ENCODE peak calls at places on chromosomes 7 and 10, in seven cellular contexts. H is cardiac fibroblast, O is adipocyte, D is foreskin keratinocyte, R is AG04449, F is NCI-H446 treated with DMSO at 0.1 percent for 48 hours, L is GM03348. E is an unnamed sample.

GRCh38 chr10:29273478-29273877 is 15.4 kb upstream of the LYZL1 start:
- DNase-seq in R (no peak), H (no peak), L (no peak), D (no peak), F (no peak), O (no peak), E (no peak)

GRCh38 chr7:31633894-31634494 is 53.0 kb upstream of the PPP1R17 start:
- DNase-seq in L (peak; percentile 66), H (peak; percentile 56), R (peak; percentile 19), D (peak; percentile 55), O (peak; percentile 73), F (peak; percentile 61), E (peak; percentile 78)

GRCh38 chr7:97418312-97418711 is 300.8 kb downstream of the SDHAF3 start:
- DNase-seq in D (no peak), O (no peak), F (no peak), H (no peak), R (no peak), L (no peak), E (no peak)

GRCh38 chr10:21260793-21261149 is 264.7 kb downstream of the SKIDA1 start:
- DNase-seq in R (no peak), L (peak; percentile 19), O (no peak), F (no peak), H (no peak), D (no peak), E (no peak)

GRCh38 chr7:84291756-84292155 is 97.2 kb upstream of the SEMA3A start:
- DNase-seq in R (no peak), H (no peak), L (no peak), F (peak; percentile 54), D (no peak), O (no peak), E (no peak)

GRCh38 chr10:132768346-132769248 is 17.4 kb downstream of the NKX6-2 start:
- DNase-seq in R (no peak), O (no peak), F (no peak), D (no peak), H (no peak), L (no peak), E (no peak)

GRCh38 chr7:5077740-5078139 is 32.1 kb downstream of the RBAK start:
- DNase-seq in D (no peak), R (no peak), L (no peak), H (no peak), F (no peak), O (no peak), E (no peak)

GRCh38 chr7:47604496-47604890 is 22.6 kb upstream of the TNS3 start:
- DNase-seq in D (no peak), L (no peak), H (no peak), O (no peak), F (no peak), R (no peak), E (no peak)

GRCh38 chr10:113520606-113521481 is 32.0 kb upstream of the HABP2 start:
- DNase-seq in F (peak; percentile 5), L (peak; percentile 88), O (peak; percentile 91), H (peak; percentile 76), D (peak; percentile 39), R (peak; percentile 31), E (peak; percentile 85)

GRCh38 chr7:153193144-153193595 is 433.6 kb downstream of the ACTR3B start:
- DNase-seq in H (peak; percentile 0), D (no peak), R (no peak), F (no peak), O (no peak), L (no peak), E (peak; percentile 6)

GRCh38 chr10:968546-969199 is 19.6 kb upstream of the GTPBP4 start:
- DNase-seq in D (no peak), O (no peak), H (peak; percentile 15), L (no peak), F (no peak), R (no peak), E (no peak)

GRCh38 chr7:84251183-84251845 is 56.7 kb upstream of the SEMA3A start:
- DNase-seq in O (peak; percentile 70), F (no peak), H (peak; percentile 62), L (peak; percentile 34), D (peak; percentile 18), R (peak; percentile 58), E (peak; percentile 40)

GRCh38 chr10:71220689-71221540 is 8.5 kb downstream of the UNC5B start:
- DNase-seq in D (no peak), H (no peak), L (no peak), O (no peak), F (no peak), R (no peak), E (no peak)

GRCh38 chr10:74145133-74145532 is 5.5 kb downstream of the AP3M1 start:
- DNase-seq in L (peak; percentile 69), F (no peak), H (peak; percentile 85), O (peak; percentile 93), R (peak; percentile 51), D (no peak), E (no peak)

GRCh38 chr10:21238044-21238443 is 287.4 kb downstream of the SKIDA1 start:
- DNase-seq in H (no peak), D (no peak), O (no peak), R (no peak), L (no peak), F (no peak), E (no peak)

GRCh38 chr7:139635521-139636240 is 112.2 kb downstream of the CLEC2L start:
- DNase-seq in D (no peak), H (no peak), R (no peak), F (no peak), L (no peak), O (no peak), E (peak; percentile 18)

GRCh38 chr10:8768341-8768740 is 713.9 kb downstream of the GATA3 start:
- DNase-seq in R (no peak), O (no peak), H (no peak), D (peak; percentile 34), F (no peak), L (no peak), E (no peak)

GRCh38 chr7:88539977-88540376 is 219.5 kb upstream of the ZNF804B start:
- DNase-seq in D (no peak), H (no peak), L (no peak), F (no peak), R (no peak), O (no peak), E (no peak)

GRCh38 chr7:149773446-149774236 is at the start of gene ZNF467:
- DNase-seq in O (peak; percentile 44), F (no peak), L (no peak), H (no peak), R (no peak), D (no peak), E (peak; percentile 82)

GRCh38 chr7:39184387-39184786 is 206.7 kb downstream of the POU6F2 start:
- DNase-seq in F (no peak), H (no peak), L (no peak), D (peak; percentile 10), O (no peak), R (no peak), E (no peak)

GRCh38 chr7:112481833-112482669 is 1.3 kb downstream of the LSMEM1 start:
- DNase-seq in D (peak; percentile 88), F (no peak), H (peak; percentile 88), L (peak; percentile 72), R (peak; percentile 96), O (peak; percentile 87), E (peak; percentile 23)

GRCh38 chr7:55569797-55570196 is 2.5 kb downstream of the VOPP1 start:
- DNase-seq in R (no peak), D (no peak), F (no peak), H (no peak), L (no peak), O (no peak), E (no peak)

GRCh38 chr10:68725016-68725415 is 4.0 kb downstream of the CCAR1 start:
- DNase-seq in D (no peak), R (no peak), F (no peak), O (no peak), H (no peak), L (no peak), E (no peak)

GRCh38 chr10:116774728-116775151 is 32.4 kb upstream of the HSPA12A start:
- DNase-seq in R (no peak), O (no peak), H (no peak), F (no peak), D (peak; percentile 63), L (no peak), E (no peak)

GRCh38 chr7:39248041-39248692 is 270.5 kb downstream of the POU6F2 start:
- DNase-seq in H (no peak), F (no peak), R (no peak), D (no peak), O (no peak), L (no peak), E (no peak)

GRCh38 chr7:60706-61105 is 131.7 kb upstream of the FAM20C start:
- DNase-seq in L (no peak), O (no peak), D (no peak), R (no peak), H (no peak), F (no peak), E (no peak)

GRCh38 chr7:83267141-83267631 is 104.5 kb upstream of the PCLO start:
- DNase-seq in R (no peak), L (no peak), O (peak; percentile 60), F (no peak), D (peak; percentile 49), H (peak; percentile 3), E (no peak)

GRCh38 chr7:19442016-19442785 is 266.6 kb downstream of the POLR1F start:
- DNase-seq in H (peak; percentile 82), R (peak; percentile 21), D (peak; percentile 50), L (peak; percentile 67), F (no peak), O (peak; percentile 79), E (peak; percentile 14)

GRCh38 chr7:522938-523289 is 3.3 kb upstream of the PDGFA start:
- DNase-seq in O (no peak), F (no peak), D (no peak), R (no peak), L (no peak), H (no peak), E (no peak)

GRCh38 chr10:97188234-97188847 is 2.6 kb upstream of the SLIT1 start:
- DNase-seq in F (no peak), R (no peak), O (no peak), D (no peak), L (no peak), H (no peak), E (no peak)

GRCh38 chr10:131901181-131901829 is 497 bp downstream of the PPP2R2D start:
- DNase-seq in F (no peak), D (no peak), L (peak; percentile 67), R (no peak), H (peak; percentile 37), O (peak; percentile 72), E (peak; percentile 42)

GRCh38 chr10:77859200-77859864 is 67.2 kb downstream of the DLG5 start:
- DNase-seq in D (no peak), L (no peak), O (no peak), H (no peak), R (no peak), F (no peak), E (no peak)

GRCh38 chr7:132783824-132784223 is 207.6 kb upstream of the PLXNA4 start:
- DNase-seq in D (peak; percentile 88), H (peak; percentile 89), O (peak; percentile 65), L (peak; percentile 53), F (peak; percentile 0), R (peak; percentile 63), E (no peak)

GRCh38 chr10:122571892-122572291 is 11.3 kb downstream of the DMBT1 start:
- DNase-seq in O (no peak), H (no peak), D (no peak), F (no peak), L (no peak), R (no peak), E (no peak)

GRCh38 chr7:121563177-121563576 is 167.1 kb upstream of the FAM3C start:
- DNase-seq in L (no peak), H (no peak), O (peak; percentile 31), D (no peak), F (no peak), R (no peak), E (no peak)

GRCh38 chr10:69757553-69758309 is 44.0 kb upstream of the COL13A1 start:
- DNase-seq in O (peak; percentile 63), R (no peak), L (peak; percentile 65), H (peak; percentile 57), F (no peak), D (no peak), E (peak; percentile 20)

GRCh38 chr10:50536617-50537252 is 87.0 kb downstream of the SGMS1 start:
- DNase-seq in L (no peak), F (no peak), D (peak; percentile 40), R (no peak), H (peak; percentile 77), O (no peak), E (no peak)

E was measured in Kasumi-1.